ENCODE peak calls at places on chromosome 18, in four cellular contexts. B, G, S and O are unnamed samples.

GRCh38 chr18:79796531-79797390 is 977 bp upstream of the KCNG2 start:
- DNase-seq in B (no peak), S (no peak), G (no peak), O (no peak)

GRCh38 chr18:63112681-63113080 is 206.9 kb downstream of the BCL2 start:
- DNase-seq in G (no peak), S (no peak), B (no peak), O (no peak)

GRCh38 chr18:5518179-5518770 is 25.5 kb downstream of the EPB41L3 start:
- DNase-seq in S (no peak), G (no peak), B (no peak), O (no peak)

GRCh38 chr18:38481576-38481975 is 916.0 kb upstream of the CELF4 start:
- DNase-seq in B (no peak), G (no peak), S (no peak), O (no peak)

GRCh38 chr18:40789286-40789685 is 1165.7 kb upstream of the PIK3C3 start:
- DNase-seq in B (no peak), G (no peak), S (no peak), O (no peak)

GRCh38 chr18:22226801-22227200 is 57.4 kb downstream of the GATA6 start:
- DNase-seq in S (no peak), B (no peak), G (no peak), O (peak; percentile 56)

GRCh38 chr18:21300616-21301200 is 58.7 kb downstream of the GREB1L start:
- DNase-seq in S (no peak), G (no peak), B (no peak), O (no peak)

GRCh38 chr18:23617412-23618009 is 31.2 kb upstream of the NPC1 start:
- DNase-seq in B (no peak), G (peak; percentile 65), S (no peak), O (no peak)

GRCh38 chr18:79478484-79479113 is 82.9 kb downstream of the NFATC1 start:
- DNase-seq in S (no peak), G (no peak), B (no peak), O (no peak)

GRCh38 chr18:79489048-79489899 is 93.5 kb downstream of the NFATC1 start:
- DNase-seq in S (no peak), G (no peak), B (no peak), O (no peak)

GRCh38 chr18:36333418-36333817 is 35.9 kb downstream of the FHOD3 start:
- DNase-seq in S (no peak), B (no peak), G (no peak), O (peak; percentile 62)

GRCh38 chr18:2846638-2847340 is at the start of gene EMILIN2:
- DNase-seq in S (peak; percentile 72), B (peak; percentile 76), G (no peak), O (peak; percentile 14)

GRCh38 chr18:74084184-74084583 is 63.5 kb downstream of the FBXO15 start:
- DNase-seq in S (no peak), B (no peak), G (no peak), O (no peak)

GRCh38 chr18:44536041-44536440 is 144.6 kb upstream of the SETBP1 start:
- DNase-seq in S (no peak), G (no peak), B (no peak), O (peak; percentile 13)

GRCh38 chr18:58908006-58908405 is 43.3 kb downstream of the ZNF532 start:
- DNase-seq in B (no peak), G (no peak), S (no peak), O (no peak)

GRCh38 chr18:22658318-22658717 is 240.6 kb upstream of the CTAGE1 start:
- DNase-seq in B (no peak), S (no peak), G (no peak), O (no peak)

GRCh38 chr18:74249181-74249968 is 42.4 kb downstream of the CYB5A start:
- DNase-seq in G (no peak), B (no peak), S (no peak), O (peak; percentile 84)

GRCh38 chr18:10560457-10561045 is 34.7 kb downstream of the NAPG start:
- DNase-seq in B (peak; percentile 91), S (peak; percentile 81), G (peak; percentile 48), O (peak; percentile 72)

GRCh38 chr18:2036136-2036535 is 535.2 kb downstream of the METTL4 start:
- DNase-seq in G (no peak), S (no peak), B (no peak), O (no peak)

GRCh38 chr18:55214969-55215368 is 255.7 kb upstream of the CCDC68 start:
- DNase-seq in B (no peak), G (no peak), S (no peak), O (no peak)

GRCh38 chr18:55219823-55220222 is 260.6 kb upstream of the CCDC68 start:
- DNase-seq in S (no peak), B (no peak), G (no peak), O (no peak)

GRCh38 chr18:55220523-55220922 is 261.3 kb upstream of the CCDC68 start:
- DNase-seq in S (no peak), G (peak; percentile 33), B (no peak), O (no peak)

GRCh38 chr18:55221577-55221976 is 262.3 kb upstream of the CCDC68 start:
- DNase-seq in G (no peak), B (no peak), S (no peak), O (no peak)

GRCh38 chr18:55219059-55219458 is 259.8 kb upstream of the CCDC68 start:
- DNase-seq in G (no peak), S (no peak), B (no peak), O (no peak)
- TF ChIP-seq CHD1 in G (no peak), S (no peak), B (no peak), O (no peak)

GRCh38 chr18:46630160-46630559 is 26.9 kb downstream of the LOXHD1 start:
- DNase-seq in B (peak; percentile 20), G (peak; percentile 1), S (no peak), O (peak; percentile 2)

GRCh38 chr18:46628206-46628605 is 28.8 kb downstream of the LOXHD1 start:
- DNase-seq in G (no peak), B (peak; percentile 33), S (no peak), O (no peak)

GRCh38 chr18:46630991-46631390 is 26.0 kb downstream of the LOXHD1 start:
- DNase-seq in B (no peak), G (no peak), S (no peak), O (no peak)

GRCh38 chr18:46627136-46627535 is 29.9 kb downstream of the LOXHD1 start:
- DNase-seq in B (peak; percentile 26), S (no peak), G (no peak), O (no peak)

GRCh38 chr18:46629356-46629755 is 27.7 kb downstream of the LOXHD1 start:
- DNase-seq in S (no peak), G (no peak), B (no peak), O (no peak)
- TF ChIP-seq CHD1 in S (no peak), G (no peak), B (no peak), O (no peak)

DNA sequence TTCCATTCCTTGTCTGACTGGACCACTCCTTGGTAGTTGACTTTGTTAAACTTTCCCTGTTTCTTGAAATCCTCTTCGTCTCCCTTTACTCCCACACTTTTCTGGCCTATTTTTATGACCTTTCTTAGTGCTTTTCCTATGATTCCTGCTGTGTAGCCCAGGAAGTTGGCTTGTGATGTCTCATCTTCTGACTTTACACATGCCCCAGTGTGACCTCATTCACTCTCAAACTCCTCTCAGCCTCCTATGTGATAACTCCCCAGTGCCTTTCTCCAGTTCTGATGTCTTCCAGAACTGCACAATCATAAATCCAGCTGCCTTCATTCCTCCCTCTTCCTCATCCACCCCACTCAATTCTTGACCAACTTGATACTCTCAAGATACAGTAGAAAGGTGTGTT is 407.6 kb downstream of the TGIF1 start:
- DNase-seq in G (no peak), B (no peak), S (no peak), O (peak; percentile 65)
- TF ChIP-seq CHD1 in G (no peak), B (no peak), S (no peak), O (no peak)

GRCh38 chr18:24631238-24632025 is 171.0 kb downstream of the HRH4 start:
- DNase-seq in S (no peak), B (peak; percentile 55), G (no peak), O (peak; percentile 15)
- TF ChIP-seq CHD1 in S (no peak), B (no peak), G (no peak), O (no peak)

GRCh38 chr18:77560334-77560970 is 310.8 kb downstream of the GALR1 start:
- DNase-seq in B (no peak), G (no peak), S (no peak), O (no peak)

GRCh38 chr18:77559274-77559910 is 309.7 kb downstream of the GALR1 start:
- DNase-seq in B (no peak), S (no peak), G (no peak), O (no peak)

GRCh38 chr18:77554061-77554460 is 304.4 kb downstream of the GALR1 start:
- DNase-seq in G (no peak), B (no peak), S (no peak), O (no peak)

GRCh38 chr18:77552945-77553344 is 303.3 kb downstream of the GALR1 start:
- DNase-seq in G (no peak), S (no peak), B (no peak), O (no peak)

DNA sequence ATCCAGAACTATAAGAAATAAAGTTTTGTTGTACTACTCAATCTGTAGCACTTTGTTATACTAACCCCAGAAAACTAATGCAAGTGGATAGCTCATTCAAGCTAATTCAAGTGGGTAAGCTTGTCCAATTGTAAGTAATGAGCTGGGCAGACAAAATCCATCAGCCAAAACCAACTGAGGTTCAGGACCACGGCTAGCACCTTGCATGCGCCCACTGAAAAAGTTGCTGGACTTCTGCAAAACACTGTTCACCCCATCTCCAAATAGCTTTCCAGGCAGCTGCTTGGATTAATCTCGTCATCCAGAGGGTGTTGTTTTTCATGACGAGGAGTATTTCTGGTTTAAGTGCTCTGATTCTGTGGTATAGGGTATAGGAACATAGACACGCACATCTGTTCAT is 307.4 kb downstream of the GALR1 start:
- DNase-seq in B (peak; percentile 59), S (no peak), G (no peak), O (no peak)
- TF ChIP-seq CHD1 in B (no peak), S (no peak), G (no peak), O (no peak)

DNA sequence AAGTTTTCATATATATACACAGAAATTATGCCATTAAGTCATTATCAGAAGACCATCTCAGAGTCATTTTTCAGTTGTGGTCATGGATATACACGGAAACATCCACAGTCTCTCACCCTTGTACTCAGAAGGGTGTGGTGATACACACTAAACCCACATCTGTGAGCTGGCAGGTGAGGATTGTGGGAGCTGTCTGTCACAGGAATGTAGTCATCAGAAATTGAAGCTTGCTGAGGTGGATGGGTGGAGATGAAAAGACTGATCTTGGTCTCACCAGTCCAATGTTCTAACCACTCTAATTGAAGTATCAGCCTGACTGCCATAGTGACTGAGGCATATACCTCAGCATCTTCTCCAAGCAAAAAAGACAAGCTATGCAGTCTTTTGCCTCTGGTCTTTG is 233.0 kb downstream of the DYM start:
- DNase-seq in B (no peak), S (no peak), G (no peak), O (no peak)
- TF ChIP-seq CHD1 in B (no peak), S (no peak), G (no peak), O (no peak)

GRCh38 chr18:43160509-43160908 is 45.0 kb upstream of the RIT2 start:
- DNase-seq in S (no peak), G (no peak), B (no peak), O (peak; percentile 25)
- TF ChIP-seq CHD1 in S (no peak), G (no peak), B (no peak), O (no peak)

GRCh38 chr18:30623401-30624065 is 419.0 kb downstream of the DSC3 start:
- DNase-seq in G (no peak), S (no peak), B (no peak), O (no peak)
- TF ChIP-seq CHD1 in G (no peak), S (no peak), B (no peak), O (no peak)

GRCh38 chr18:46051731-46052461 is 20.2 kb downstream of the PSTPIP2 start:
- DNase-seq in S (no peak), B (peak; percentile 37), G (no peak), O (peak; percentile 93)
- TF ChIP-seq CHD1 in S (no peak), B (no peak), G (no peak), O (no peak)